ENCODE peak calls at places on chromosomes 4 and X, in nine cellular contexts. One of them, this sample, is unnamed. For H3K9me3 and H3K4me1, the result is how much of the 10 kb centered on the place peaks cover.

GRCh38 chrX:54423161-54423888 is 16.9 kb upstream of the TSR2 start:
- DNase-seq in cardiac muscle cell: peak
- DNase-seq in testis: peak
- DNase-seq in PC-3: no peak
- DNase-seq in CD8-positive, alpha-beta T cell: no peak
- DNase-seq in transverse colon: no peak
- DNase-seq in neuronal stem cell: no peak
- DNase-seq in left ventricle myocardium inferior: no peak
- DNase-seq in tibial artery: no peak
- DNase-seq in this sample: no peak

GRCh38 chr4:37765741-37766140 is 60.7 kb upstream of the PGM2 start:
- DNase-seq in cardiac muscle cell: no peak
- DNase-seq in testis: no peak
- DNase-seq in PC-3: no peak
- DNase-seq in CD8-positive, alpha-beta T cell: no peak
- DNase-seq in transverse colon: no peak
- DNase-seq in neuronal stem cell: no peak
- DNase-seq in left ventricle myocardium inferior: no peak
- DNase-seq in tibial artery: no peak
- DNase-seq in this sample: no peak

GRCh38 chrX:69277961-69278795 is 112.9 kb upstream of the PJA1 start:
- DNase-seq in cardiac muscle cell: no peak
- DNase-seq in testis: no peak
- DNase-seq in PC-3: no peak
- DNase-seq in CD8-positive, alpha-beta T cell: no peak
- DNase-seq in transverse colon: no peak
- DNase-seq in neuronal stem cell: peak
- DNase-seq in left ventricle myocardium inferior: no peak
- DNase-seq in tibial artery: no peak
- DNase-seq in this sample: no peak

GRCh38 chrX:87900320-87900908 is 382.8 kb downstream of the KLHL4 start:
- DNase-seq in cardiac muscle cell: no peak
- DNase-seq in testis: no peak
- DNase-seq in PC-3: peak
- DNase-seq in CD8-positive, alpha-beta T cell: no peak
- DNase-seq in transverse colon: no peak
- DNase-seq in neuronal stem cell: no peak
- DNase-seq in left ventricle myocardium inferior: no peak
- DNase-seq in tibial artery: no peak
- DNase-seq in this sample: no peak

GRCh38 chr4:142697928-142698327 is 148.2 kb downstream of the INPP4B start:
- DNase-seq in cardiac muscle cell: no peak
- DNase-seq in testis: no peak
- DNase-seq in PC-3: no peak
- DNase-seq in CD8-positive, alpha-beta T cell: no peak
- DNase-seq in transverse colon: no peak
- DNase-seq in neuronal stem cell: no peak
- DNase-seq in left ventricle myocardium inferior: no peak
- DNase-seq in tibial artery: no peak
- DNase-seq in this sample: no peak

GRCh38 chr4:113452868-113453620 is 308.5 kb downstream of the CAMK2D start:
- DNase-seq in cardiac muscle cell: peak
- DNase-seq in testis: no peak
- DNase-seq in PC-3: peak
- DNase-seq in CD8-positive, alpha-beta T cell: no peak
- DNase-seq in transverse colon: no peak
- DNase-seq in neuronal stem cell: no peak
- DNase-seq in left ventricle myocardium inferior: no peak
- DNase-seq in tibial artery: no peak
- DNase-seq in this sample: no peak

GRCh38 chr4:47669946-47670345 is 167.9 kb downstream of the CORIN start:
- DNase-seq in cardiac muscle cell: no peak
- DNase-seq in testis: no peak
- DNase-seq in PC-3: no peak
- DNase-seq in CD8-positive, alpha-beta T cell: no peak
- DNase-seq in transverse colon: no peak
- DNase-seq in neuronal stem cell: no peak
- DNase-seq in left ventricle myocardium inferior: no peak
- DNase-seq in tibial artery: no peak
- DNase-seq in this sample: no peak

GRCh38 chr4:154467886-154468285 is 23.7 kb downstream of the DCHS2 start:
- DNase-seq in cardiac muscle cell: no peak
- DNase-seq in testis: no peak
- DNase-seq in PC-3: peak
- DNase-seq in CD8-positive, alpha-beta T cell: no peak
- DNase-seq in transverse colon: no peak
- DNase-seq in neuronal stem cell: no peak
- DNase-seq in left ventricle myocardium inferior: no peak
- DNase-seq in tibial artery: no peak
- DNase-seq in this sample: no peak

GRCh38 chr4:99834569-99834968 is 17.9 kb downstream of the DAPP1 start:
- DNase-seq in cardiac muscle cell: no peak
- DNase-seq in testis: no peak
- DNase-seq in PC-3: no peak
- DNase-seq in CD8-positive, alpha-beta T cell: no peak
- DNase-seq in transverse colon: no peak
- DNase-seq in neuronal stem cell: no peak
- DNase-seq in left ventricle myocardium inferior: no peak
- DNase-seq in tibial artery: no peak
- DNase-seq in this sample: no peak

GRCh38 chr4:152316969-152317368 is 218.9 kb downstream of the FBXW7 start:
- DNase-seq in cardiac muscle cell: peak
- DNase-seq in testis: no peak
- DNase-seq in PC-3: no peak
- DNase-seq in CD8-positive, alpha-beta T cell: no peak
- DNase-seq in transverse colon: no peak
- DNase-seq in neuronal stem cell: no peak
- DNase-seq in left ventricle myocardium inferior: no peak
- DNase-seq in tibial artery: no peak
- DNase-seq in this sample: no peak

GRCh38 chr4:78687818-78688217 is 88.3 kb upstream of the BMP2K start:
- DNase-seq in cardiac muscle cell: no peak
- DNase-seq in testis: no peak
- DNase-seq in PC-3: no peak
- DNase-seq in CD8-positive, alpha-beta T cell: no peak
- DNase-seq in transverse colon: no peak
- DNase-seq in neuronal stem cell: no peak
- DNase-seq in left ventricle myocardium inferior: no peak
- DNase-seq in tibial artery: no peak
- DNase-seq in this sample: no peak

GRCh38 chr4:74365761-74366160 is 816 bp downstream of the EREG start:
- DNase-seq in cardiac muscle cell: peak
- DNase-seq in testis: no peak
- DNase-seq in PC-3: no peak
- DNase-seq in CD8-positive, alpha-beta T cell: no peak
- DNase-seq in transverse colon: peak
- DNase-seq in neuronal stem cell: peak
- DNase-seq in left ventricle myocardium inferior: no peak
- DNase-seq in tibial artery: no peak
- DNase-seq in this sample: no peak

GRCh38 chrX:70613295-70613694 is 168.7 kb downstream of the DLG3 start:
- DNase-seq in cardiac muscle cell: peak
- DNase-seq in testis: no peak
- DNase-seq in PC-3: no peak
- DNase-seq in CD8-positive, alpha-beta T cell: no peak
- DNase-seq in transverse colon: no peak
- DNase-seq in neuronal stem cell: no peak
- DNase-seq in left ventricle myocardium inferior: no peak
- DNase-seq in tibial artery: no peak
- DNase-seq in this sample: no peak

GRCh38 chr4:147334478-147334877 is 146.4 kb upstream of the EDNRA start:
- DNase-seq in cardiac muscle cell: peak
- DNase-seq in testis: no peak
- DNase-seq in PC-3: peak
- DNase-seq in CD8-positive, alpha-beta T cell: no peak
- DNase-seq in transverse colon: no peak
- DNase-seq in neuronal stem cell: no peak
- DNase-seq in left ventricle myocardium inferior: no peak
- DNase-seq in tibial artery: no peak
- DNase-seq in this sample: no peak

GRCh38 chrX:19628006-19628575 is 112.8 kb upstream of the MAP3K15 start:
- DNase-seq in cardiac muscle cell: no peak
- DNase-seq in testis: no peak
- DNase-seq in PC-3: no peak
- DNase-seq in CD8-positive, alpha-beta T cell: no peak
- DNase-seq in transverse colon: peak
- DNase-seq in neuronal stem cell: no peak
- DNase-seq in left ventricle myocardium inferior: no peak
- DNase-seq in tibial artery: no peak
- DNase-seq in this sample: no peak

GRCh38 chr4:145956288-145956890 is 17.8 kb upstream of the ZNF827 start:
- DNase-seq in cardiac muscle cell: peak
- DNase-seq in testis: peak
- DNase-seq in PC-3: peak
- DNase-seq in CD8-positive, alpha-beta T cell: no peak
- DNase-seq in transverse colon: peak
- DNase-seq in neuronal stem cell: peak
- DNase-seq in left ventricle myocardium inferior: no peak
- DNase-seq in tibial artery: no peak
- DNase-seq in this sample: no peak

GRCh38 chr4:177737387-177737965 is 295.2 kb upstream of the AGA start:
- DNase-seq in cardiac muscle cell: no peak
- DNase-seq in testis: no peak
- DNase-seq in PC-3: peak
- DNase-seq in CD8-positive, alpha-beta T cell: no peak
- DNase-seq in transverse colon: no peak
- DNase-seq in neuronal stem cell: no peak
- DNase-seq in left ventricle myocardium inferior: no peak
- DNase-seq in tibial artery: no peak
- DNase-seq in this sample: no peak

DNA sequence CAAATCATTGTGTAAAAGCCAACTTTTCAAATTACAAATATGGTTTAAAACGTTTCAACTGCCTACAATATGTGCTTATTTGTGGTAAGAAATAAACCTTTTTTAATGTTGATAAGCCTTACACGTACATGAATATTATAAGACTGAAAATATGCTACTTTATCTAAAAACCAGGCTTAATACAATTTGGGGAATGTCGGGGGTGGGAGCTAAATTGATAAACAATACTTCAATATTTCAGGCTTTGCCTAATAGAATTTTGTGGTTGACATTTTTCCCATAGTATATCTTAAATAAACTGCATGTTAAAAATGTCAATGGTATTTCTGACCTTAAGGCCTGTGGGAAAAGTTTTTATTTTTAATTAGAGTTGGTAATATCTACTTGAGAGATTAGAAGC is 69.8 kb upstream of the SLIT2 start:
- DNase-seq in cardiac muscle cell: peak
- DNase-seq in testis: no peak
- DNase-seq in PC-3: no peak
- DNase-seq in CD8-positive, alpha-beta T cell: no peak
- DNase-seq in transverse colon: no peak
- DNase-seq in neuronal stem cell: no peak
- DNase-seq in left ventricle myocardium inferior: no peak
- DNase-seq in tibial artery: no peak
- DNase-seq in this sample: no peak
- H3K9me3 ChIP-seq in cardiac muscle cell: under half
- H3K9me3 ChIP-seq in testis: under half
- H3K9me3 ChIP-seq in PC-3: under half
- H3K9me3 ChIP-seq in CD8-positive, alpha-beta T cell: under half
- H3K9me3 ChIP-seq in transverse colon: under half
- H3K9me3 ChIP-seq in neuronal stem cell: under half
- H3K9me3 ChIP-seq in left ventricle myocardium inferior: half or more
- H3K9me3 ChIP-seq in tibial artery: under half
- H3K9me3 ChIP-seq in this sample: under half

GRCh38 chr4:109559625-109559982 is 442 bp upstream of the MCUB start:
- DNase-seq in cardiac muscle cell: peak
- DNase-seq in testis: peak
- DNase-seq in PC-3: no peak
- DNase-seq in CD8-positive, alpha-beta T cell: peak
- DNase-seq in transverse colon: peak
- DNase-seq in neuronal stem cell: no peak
- DNase-seq in left ventricle myocardium inferior: peak
- DNase-seq in tibial artery: no peak
- DNase-seq in this sample: peak
- H3K4me1 ChIP-seq in cardiac muscle cell: under half
- H3K4me1 ChIP-seq in testis: under half
- H3K4me1 ChIP-seq in PC-3: under half
- H3K4me1 ChIP-seq in CD8-positive, alpha-beta T cell: under half
- H3K4me1 ChIP-seq in transverse colon: under half
- H3K4me1 ChIP-seq in neuronal stem cell: under half
- H3K4me1 ChIP-seq in left ventricle myocardium inferior: under half
- H3K4me1 ChIP-seq in tibial artery: under half
- H3K4me1 ChIP-seq in this sample: under half

GRCh38 chr4:179097741-179098140 is 1655.5 kb upstream of the AGA start:
- DNase-seq in cardiac muscle cell: peak
- DNase-seq in testis: peak
- DNase-seq in PC-3: peak
- DNase-seq in CD8-positive, alpha-beta T cell: no peak
- DNase-seq in transverse colon: no peak
- DNase-seq in neuronal stem cell: peak
- DNase-seq in left ventricle myocardium inferior: no peak
- DNase-seq in tibial artery: no peak
- DNase-seq in this sample: no peak

DNA sequence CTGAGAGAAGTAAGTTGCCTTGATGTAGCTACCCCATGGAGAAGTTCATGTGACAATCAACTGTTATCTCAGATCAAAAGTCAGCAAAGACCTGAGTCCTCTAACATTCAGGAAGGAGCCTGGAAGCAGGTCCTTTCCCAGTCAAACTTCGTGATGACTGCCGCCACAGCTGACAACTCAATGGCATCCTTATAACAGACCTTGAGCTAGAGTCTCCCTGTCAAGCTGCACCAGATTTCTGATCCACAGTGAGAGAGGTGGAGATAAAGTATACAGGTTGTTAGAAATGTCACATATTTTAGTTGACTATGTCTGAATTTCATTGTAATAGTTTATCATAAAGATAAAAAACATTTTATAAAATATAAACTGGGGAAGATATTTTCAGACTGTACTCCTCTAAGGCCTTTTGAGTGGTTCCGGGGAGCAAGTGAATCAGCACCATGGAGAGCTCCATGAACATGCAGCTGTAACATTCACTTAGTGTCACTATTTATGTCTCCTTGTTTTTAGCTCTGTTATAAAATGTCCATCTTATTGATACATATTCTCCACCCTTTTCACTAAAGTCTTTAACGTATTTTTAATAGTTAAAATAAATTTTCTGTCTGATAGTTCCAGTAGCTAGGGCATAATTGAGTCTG is 1653.5 kb upstream of the AGA start:
- DNase-seq in cardiac muscle cell: no peak
- DNase-seq in testis: peak
- DNase-seq in PC-3: peak
- DNase-seq in CD8-positive, alpha-beta T cell: no peak
- DNase-seq in transverse colon: no peak
- DNase-seq in neuronal stem cell: peak
- DNase-seq in left ventricle myocardium inferior: no peak
- DNase-seq in tibial artery: no peak
- DNase-seq in this sample: no peak
- H3K27ac ChIP-seq in cardiac muscle cell: no peak
- H3K27ac ChIP-seq in testis: no peak
- H3K27ac ChIP-seq in PC-3: no peak
- H3K27ac ChIP-seq in CD8-positive, alpha-beta T cell: no peak
- H3K27ac ChIP-seq in transverse colon: no peak
- H3K27ac ChIP-seq in neuronal stem cell: no peak
- H3K27ac ChIP-seq in left ventricle myocardium inferior: no peak
- H3K27ac ChIP-seq in tibial artery: no peak
- H3K27ac ChIP-seq in this sample: no peak

DNA sequence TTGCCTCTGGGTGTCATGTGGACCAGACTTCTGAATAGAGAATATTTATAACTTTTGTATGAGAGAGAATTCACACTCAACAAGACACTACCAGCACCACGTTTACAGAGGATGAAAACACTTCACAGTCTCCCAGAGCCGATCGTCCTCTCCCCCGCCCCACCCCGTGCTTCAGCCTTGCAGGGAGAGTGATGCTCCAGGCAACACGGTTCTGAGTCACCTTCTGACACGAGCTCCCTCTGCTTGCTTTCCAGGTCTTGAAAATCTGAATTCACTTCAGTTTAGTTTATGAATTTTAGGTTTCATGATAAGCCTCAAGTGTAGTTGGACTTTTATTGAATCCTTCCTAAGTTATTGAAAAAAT is 59.8 kb downstream of the CPLX1 start:
- DNase-seq in cardiac muscle cell: peak
- DNase-seq in testis: no peak
- DNase-seq in PC-3: peak
- DNase-seq in CD8-positive, alpha-beta T cell: no peak
- DNase-seq in transverse colon: no peak
- DNase-seq in neuronal stem cell: no peak
- DNase-seq in left ventricle myocardium inferior: no peak
- DNase-seq in tibial artery: no peak
- DNase-seq in this sample: no peak
- H3K9me3 ChIP-seq in cardiac muscle cell: under half
- H3K9me3 ChIP-seq in testis: under half
- H3K9me3 ChIP-seq in PC-3: under half
- H3K9me3 ChIP-seq in CD8-positive, alpha-beta T cell: under half
- H3K9me3 ChIP-seq in transverse colon: under half
- H3K9me3 ChIP-seq in neuronal stem cell: under half
- H3K9me3 ChIP-seq in left ventricle myocardium inferior: under half
- H3K9me3 ChIP-seq in tibial artery: under half
- H3K9me3 ChIP-seq in this sample: under half